ENCODE peak calls at places on chromosomes 4 and X, in five cellular contexts. B is left ventricle myocardium inferior, V is amniotic epithelial cell, R is HCEC 1CT, G is posterior cingulate gyrus. S is an unnamed sample.

GRCh38 chr4:4594531-4594930 is 52.7 kb upstream of the STX18 start:
- DNase-seq in B (no peak), V (no peak), R (no peak), G (no peak), S (no peak)

GRCh38 chr4:106986486-106986885 is 49.6 kb downstream of the DKK2 start:
- DNase-seq in B (no peak), V (peak; percentile 2), R (peak; percentile 68), G (no peak), S (peak; percentile 36)

GRCh38 chr4:102036619-102037376 is 246.3 kb downstream of the BANK1 start:
- DNase-seq in B (no peak), V (no peak), R (peak; percentile 43), G (no peak), S (no peak)

GRCh38 chr4:168674869-168675268 is 178.0 kb downstream of the PALLD start:
- DNase-seq in B (no peak), V (no peak), R (no peak), G (no peak), S (no peak)

GRCh38 chrX:16671005-16671404 is 21.0 kb downstream of the S100G start:
- DNase-seq in B (no peak), V (peak; percentile 55), R (peak; percentile 31), G (no peak), S (peak; percentile 71)

GRCh38 chrX:20270557-20270880 is 3.8 kb upstream of the RPS6KA3 start:
- DNase-seq in B (no peak), V (no peak), R (peak; percentile 60), G (no peak), S (peak; percentile 7)

GRCh38 chr4:132824721-132825120 is 324.4 kb upstream of the PCDH10 start:
- DNase-seq in B (no peak), V (no peak), R (no peak), G (no peak), S (no peak)

GRCh38 chr4:99658666-99659065 is 1.0 kb upstream of the C4orf54 start:
- DNase-seq in B (no peak), V (no peak), R (no peak), G (no peak), S (no peak)

GRCh38 chr4:164212714-164213113 is 541.2 kb upstream of the SMIM31 start:
- DNase-seq in B (no peak), V (peak; percentile 8), R (no peak), G (no peak), S (no peak)

GRCh38 chr4:26866781-26867180 is 6.1 kb downstream of the STIM2 start:
- DNase-seq in B (no peak), V (no peak), R (no peak), G (no peak), S (no peak)

GRCh38 chr4:102007959-102008425 is 217.5 kb downstream of the BANK1 start:
- DNase-seq in B (no peak), V (peak; percentile 56), R (no peak), G (no peak), S (no peak)

GRCh38 chr4:30208731-30209435 is 511.3 kb upstream of the PCDH7 start:
- DNase-seq in B (no peak), V (peak; percentile 55), R (no peak), G (no peak), S (peak; percentile 36)

GRCh38 chr4:123553279-123553678 is 156.7 kb downstream of the SPRY1 start:
- DNase-seq in B (no peak), V (no peak), R (no peak), G (no peak), S (no peak)

GRCh38 chrX:107674480-107675364 is 46.4 kb downstream of the PRPS1 start:
- DNase-seq in B (peak; percentile 71), V (peak; percentile 88), R (peak; percentile 77), G (no peak), S (no peak)

GRCh38 chr4:85715996-85716737 is 241.2 kb downstream of the ARHGAP24 start:
- DNase-seq in B (no peak), V (peak; percentile 31), R (no peak), G (no peak), S (no peak)

GRCh38 chrX:108439961-108440696 is 491 bp downstream of the COL4A5 start:
- DNase-seq in B (no peak), V (peak; percentile 34), R (peak; percentile 15), G (no peak), S (no peak)

GRCh38 chrX:41733939-41734338 is 10.0 kb downstream of the GPR82 start:
- DNase-seq in B (no peak), V (no peak), R (no peak), G (no peak), S (no peak)

GRCh38 chr4:76016383-76016782 is 6.9 kb downstream of the CXCL10 start:
- DNase-seq in B (no peak), V (no peak), R (no peak), G (peak; percentile 36), S (no peak)

GRCh38 chr4:2837904-2838496 is 5.6 kb upstream of the ADD1 start:
- DNase-seq in B (no peak), V (peak; percentile 50), R (no peak), G (no peak), S (no peak)

GRCh38 chrX:140775211-140775610 is 65.7 kb downstream of the LINC00632 start:
- DNase-seq in B (no peak), V (no peak), R (no peak), G (no peak), S (no peak)

GRCh38 chrX:34655496-34656258 is 1.4 kb downstream of the TMEM47 start:
- DNase-seq in B (no peak), V (no peak), R (no peak), G (no peak), S (no peak)

GRCh38 chr4:42781325-42781724 is 111.2 kb upstream of the GRXCR1 start:
- DNase-seq in B (no peak), V (no peak), R (no peak), G (no peak), S (no peak)

GRCh38 chr4:85938062-85938461 is 421.8 kb downstream of the MAPK10 start:
- DNase-seq in B (no peak), V (no peak), R (no peak), G (no peak), S (no peak)

GRCh38 chrX:9466115-9466495 is 1.2 kb downstream of the TBL1X start:
- DNase-seq in B (peak; percentile 42), V (no peak), R (peak; percentile 11), G (peak; percentile 22), S (peak; percentile 41)

GRCh38 chr4:156252300-156253016 is 298.8 kb upstream of the CTSO start:
- DNase-seq in B (no peak), V (peak; percentile 56), R (no peak), G (no peak), S (no peak)

GRCh38 chrX:9770319-9770718 is 4.7 kb upstream of the GPR143 start:
- DNase-seq in B (no peak), V (no peak), R (no peak), G (no peak), S (peak; percentile 5)